ENCODE peak calls at places on chromosomes 1 and 21, in four cellular contexts. One of them, this sample, is unnamed.

GRCh38 chr21:33041981-33042380 is 16.2 kb downstream of the OLIG2 start:
- DNase-seq in K562: no peak
- DNase-seq in psoas muscle: no peak
- DNase-seq in body of pancreas: no peak
- DNase-seq in this sample: no peak

GRCh38 chr1:74767490-74767889 is 34.5 kb downstream of the TYW3 start:
- DNase-seq in K562: peak; percentile 37
- DNase-seq in psoas muscle: no peak
- DNase-seq in body of pancreas: no peak
- DNase-seq in this sample: peak; percentile 50

GRCh38 chr1:46453449-46453848 is 36.2 kb upstream of the DMBX1 start:
- DNase-seq in K562: no peak
- DNase-seq in psoas muscle: no peak
- DNase-seq in body of pancreas: no peak
- DNase-seq in this sample: no peak

GRCh38 chr1:208668991-208669390 is 424.8 kb upstream of the PLXNA2 start:
- DNase-seq in K562: no peak
- DNase-seq in body of pancreas: no peak
- DNase-seq in psoas muscle: no peak
- DNase-seq in this sample: no peak

GRCh38 chr1:61477301-61477700 is 247.6 kb downstream of the TM2D1 start:
- DNase-seq in K562: no peak
- DNase-seq in body of pancreas: no peak
- DNase-seq in psoas muscle: no peak
- DNase-seq in this sample: no peak

GRCh38 chr1:47192458-47193384 is 2.9 kb upstream of the PDZK1IP1 start:
- DNase-seq in K562: peak; percentile 88
- DNase-seq in body of pancreas: peak; percentile 79
- DNase-seq in psoas muscle: peak; percentile 77
- DNase-seq in this sample: peak; percentile 73

GRCh38 chr1:43274125-43274803 is 4.5 kb downstream of the TMEM125 start:
- DNase-seq in body of pancreas: no peak
- DNase-seq in psoas muscle: no peak
- DNase-seq in K562: no peak
- DNase-seq in this sample: peak; percentile 90

GRCh38 chr1:239053269-239053668 is 333.1 kb upstream of the CHRM3 start:
- DNase-seq in body of pancreas: no peak
- DNase-seq in psoas muscle: no peak
- DNase-seq in K562: no peak
- DNase-seq in this sample: no peak

GRCh38 chr1:3453203-3453761 is 1.2 kb upstream of the ARHGEF16 start:
- DNase-seq in body of pancreas: peak; percentile 84
- DNase-seq in psoas muscle: peak; percentile 71
- DNase-seq in K562: peak; percentile 91
- DNase-seq in this sample: peak; percentile 78

GRCh38 chr1:21020151-21020550 is 156.5 kb downstream of the EIF4G3 start:
- DNase-seq in body of pancreas: no peak
- DNase-seq in psoas muscle: no peak
- DNase-seq in K562: no peak
- DNase-seq in this sample: no peak

GRCh38 chr1:179824265-179824664 is 53.3 kb downstream of the TOR1AIP2 start:
- DNase-seq in K562: no peak
- DNase-seq in psoas muscle: no peak
- DNase-seq in body of pancreas: no peak
- DNase-seq in this sample: no peak

GRCh38 chr1:52225174-52225573 is 83.3 kb downstream of the ZFYVE9 start:
- DNase-seq in body of pancreas: no peak
- DNase-seq in psoas muscle: no peak
- DNase-seq in K562: no peak
- DNase-seq in this sample: no peak

GRCh38 chr1:27785763-27786162 is 12.7 kb downstream of the STX12 start:
- DNase-seq in K562: no peak
- DNase-seq in body of pancreas: peak; percentile 42
- DNase-seq in psoas muscle: no peak
- DNase-seq in this sample: no peak

GRCh38 chr1:94799201-94799600 is 21.0 kb upstream of the SLC44A3 start:
- DNase-seq in body of pancreas: no peak
- DNase-seq in psoas muscle: no peak
- DNase-seq in K562: no peak
- DNase-seq in this sample: no peak

GRCh38 chr1:77832889-77833288 is 53.4 kb downstream of the MIGA1 start:
- DNase-seq in body of pancreas: no peak
- DNase-seq in K562: no peak
- DNase-seq in psoas muscle: no peak
- DNase-seq in this sample: peak; percentile 24

GRCh38 chr21:32256226-32256625 is 22.6 kb downstream of the MIS18A start:
- DNase-seq in body of pancreas: no peak
- DNase-seq in K562: no peak
- DNase-seq in psoas muscle: no peak
- DNase-seq in this sample: no peak

GRCh38 chr1:45493116-45493697 is 2.2 kb upstream of the TESK2 start:
- DNase-seq in psoas muscle: no peak
- DNase-seq in body of pancreas: peak; percentile 60
- DNase-seq in K562: peak; percentile 57
- DNase-seq in this sample: peak; percentile 59

GRCh38 chr21:26773058-26773457 is 72.2 kb downstream of the ADAMTS1 start:
- DNase-seq in psoas muscle: no peak
- DNase-seq in K562: no peak
- DNase-seq in body of pancreas: no peak
- DNase-seq in this sample: no peak

GRCh38 chr1:245678866-245679411 is 524.2 kb downstream of the KIF26B start:
- DNase-seq in psoas muscle: no peak
- DNase-seq in body of pancreas: no peak
- DNase-seq in K562: no peak
- DNase-seq in this sample: no peak

GRCh38 chr1:108107658-108108057 is 92.5 kb downstream of the SLC25A24 start:
- DNase-seq in body of pancreas: no peak
- DNase-seq in K562: no peak
- DNase-seq in psoas muscle: no peak
- DNase-seq in this sample: peak; percentile 78

GRCh38 chr1:182615468-182616129 is 11.4 kb upstream of the RGS16 start:
- DNase-seq in body of pancreas: no peak
- DNase-seq in K562: no peak
- DNase-seq in psoas muscle: peak; percentile 70
- DNase-seq in this sample: peak; percentile 92

DNA sequence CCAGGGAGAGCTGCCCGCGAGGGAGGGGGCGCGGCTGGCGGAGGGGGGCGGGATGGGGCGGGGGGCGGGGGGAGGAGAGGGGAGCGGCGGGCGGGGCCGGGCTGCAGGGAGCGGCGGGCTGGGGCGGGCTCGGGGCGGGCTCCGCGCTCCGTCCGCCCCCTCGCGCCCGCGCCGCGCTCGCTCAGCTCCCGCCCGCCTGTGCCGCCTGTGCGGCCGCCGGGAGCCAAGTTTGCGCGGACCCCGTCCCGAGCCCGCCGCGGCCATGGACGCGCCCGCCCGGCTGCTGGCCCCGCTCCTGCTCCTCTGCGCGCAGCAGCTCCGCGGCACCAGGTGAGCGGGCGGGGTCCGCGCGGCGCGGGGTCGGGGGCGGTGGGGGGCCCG is at the start of gene GABRD:
- DNase-seq in body of pancreas: no peak
- DNase-seq in K562: peak; percentile 81
- DNase-seq in psoas muscle: no peak
- DNase-seq in this sample: peak; percentile 56
- H3K27me3 ChIP-seq in body of pancreas: peaks cover 24% of the 10 kb centered on the region
- H3K27me3 ChIP-seq in K562: peaks cover 82% of the 10 kb centered on the region
- H3K27me3 ChIP-seq in psoas muscle: peaks cover 33% of the 10 kb centered on the region
- H3K27me3 ChIP-seq in this sample: peaks cover 71% of the 10 kb centered on the region

DNA sequence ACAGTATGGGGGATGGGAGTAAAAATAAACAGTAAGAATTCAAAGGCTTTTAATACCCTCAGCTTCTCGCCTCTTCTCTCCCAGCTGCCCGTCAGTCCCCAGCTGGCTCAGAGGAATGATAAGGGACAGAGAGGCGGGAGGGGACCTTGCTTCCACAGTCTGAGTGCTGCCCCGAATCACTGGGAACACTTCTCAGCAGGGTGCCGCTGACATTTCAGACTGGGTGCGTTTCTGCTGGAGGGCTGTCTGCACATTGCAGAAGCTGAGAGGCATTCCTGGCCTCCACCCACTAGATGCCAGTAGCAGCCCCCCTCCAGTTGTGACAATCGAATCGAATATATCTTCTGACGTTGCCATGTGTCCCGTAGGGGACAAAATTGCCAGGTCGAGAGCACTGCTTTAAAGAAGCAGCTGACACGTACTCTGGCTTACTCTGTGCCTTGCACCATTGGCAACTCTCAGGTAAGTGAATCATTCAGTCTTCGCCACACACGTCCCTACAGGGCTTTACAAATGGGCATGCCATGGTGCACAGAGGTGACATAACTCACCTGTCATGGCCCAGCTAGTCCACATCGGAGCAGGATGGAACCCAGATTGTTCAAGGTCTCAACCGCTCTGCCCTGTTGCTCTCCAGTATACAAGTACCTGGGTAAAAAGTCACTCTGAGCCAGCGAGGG is 23.9 kb downstream of the CTNNBIP1 start:
- DNase-seq in body of pancreas: no peak
- DNase-seq in psoas muscle: no peak
- DNase-seq in K562: peak; percentile 36
- DNase-seq in this sample: peak; percentile 60
- H3K4me1 ChIP-seq in body of pancreas: peaks cover 10% of the 10 kb centered on the region
- H3K4me1 ChIP-seq in psoas muscle: peaks cover 13% of the 10 kb centered on the region
- H3K4me1 ChIP-seq in K562: peaks cover 32% of the 10 kb centered on the region
- H3K4me1 ChIP-seq in this sample: peaks cover 35% of the 10 kb centered on the region

GRCh38 chr1:203676455-203676854 is 49.8 kb downstream of the ATP2B4 start:
- DNase-seq in psoas muscle: no peak
- DNase-seq in body of pancreas: no peak
- DNase-seq in K562: no peak
- DNase-seq in this sample: peak; percentile 28
- TF ChIP-seq CTCF in psoas muscle: no peak
- TF ChIP-seq CTCF in body of pancreas: no peak
- TF ChIP-seq CTCF in K562: no peak
- TF ChIP-seq CTCF in this sample: no peak

DNA sequence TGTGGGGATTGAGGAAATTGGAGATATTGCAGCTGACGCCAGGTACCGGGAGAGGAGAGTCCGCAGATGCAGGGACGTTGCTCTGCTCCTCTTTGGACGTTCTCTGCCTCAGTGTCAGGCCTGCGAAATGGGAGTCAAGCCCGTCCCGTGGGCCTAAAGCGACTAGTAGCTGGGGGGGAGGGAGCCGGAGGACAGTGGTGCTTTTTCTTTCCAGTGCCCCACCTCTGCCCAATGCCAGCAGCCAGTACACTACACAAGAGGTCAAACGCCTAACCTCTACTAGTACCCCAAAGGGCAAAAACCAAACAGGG is 413.6 kb upstream of the ESRRG start:
- DNase-seq in psoas muscle: no peak
- DNase-seq in body of pancreas: no peak
- DNase-seq in K562: no peak
- DNase-seq in this sample: no peak
- H3K27me3 ChIP-seq in psoas muscle: peaks cover 9% of the 10 kb centered on the region
- H3K27me3 ChIP-seq in body of pancreas: peaks cover 8% of the 10 kb centered on the region
- H3K27me3 ChIP-seq in K562: no peaks in the 10 kb centered on the region
- H3K27me3 ChIP-seq in this sample: peaks cover 99% of the 10 kb centered on the region

DNA sequence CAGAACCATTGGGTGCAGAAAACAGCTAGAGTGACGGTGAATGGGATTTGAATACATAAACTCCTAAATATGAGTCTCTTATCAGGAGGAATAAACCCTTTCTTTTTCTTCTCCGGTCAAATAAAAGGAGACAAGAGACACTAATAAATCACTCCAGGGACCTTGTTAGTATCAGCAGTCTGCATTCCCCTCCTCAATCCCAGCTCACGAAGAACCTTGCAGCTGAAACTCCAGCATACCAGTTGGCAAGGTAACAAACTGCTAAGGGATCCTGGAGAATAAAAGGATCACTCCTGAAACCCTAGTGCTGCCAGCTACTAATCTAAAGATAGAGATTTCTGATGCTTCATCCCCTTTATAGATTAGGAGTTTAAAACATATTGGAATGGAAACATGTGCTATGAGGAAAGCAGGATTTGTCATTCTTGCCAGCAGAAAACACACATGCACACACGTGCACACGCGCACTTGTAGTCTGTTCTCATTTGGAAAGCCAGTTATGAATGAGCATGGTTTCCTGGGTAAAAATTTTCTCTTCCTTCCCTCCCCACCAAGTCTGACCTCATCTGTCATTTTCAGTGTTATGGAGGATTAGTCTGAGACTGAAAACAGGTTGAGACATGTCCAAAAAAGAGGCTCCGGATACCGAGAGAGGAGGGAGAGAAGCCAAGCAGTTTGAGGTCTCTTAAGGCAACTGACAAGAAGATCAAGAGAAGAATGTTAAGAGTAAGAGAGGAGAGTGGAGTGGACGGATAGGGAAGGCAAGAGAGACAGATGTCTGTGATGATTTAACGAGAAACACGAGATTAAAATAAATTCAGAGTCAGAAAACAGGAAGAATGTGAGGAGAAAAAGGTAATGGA is 10.9 kb downstream of the IER5 start:
- DNase-seq in psoas muscle: no peak
- DNase-seq in K562: no peak
- DNase-seq in body of pancreas: no peak
- DNase-seq in this sample: peak; percentile 93
- H3K4me1 ChIP-seq in psoas muscle: peaks cover 58% of the 10 kb centered on the region
- H3K4me1 ChIP-seq in K562: peaks cover 27% of the 10 kb centered on the region
- H3K4me1 ChIP-seq in body of pancreas: peaks cover 5% of the 10 kb centered on the region
- H3K4me1 ChIP-seq in this sample: peaks cover 100% of the 10 kb centered on the region

GRCh38 chr1:156936191-156936590 is 15.8 kb downstream of the LRRC71 start:
- DNase-seq in psoas muscle: no peak
- DNase-seq in body of pancreas: no peak
- DNase-seq in K562: no peak
- DNase-seq in this sample: no peak

GRCh38 chr1:156936721-156937220 is 16.3 kb downstream of the LRRC71 start:
- DNase-seq in K562: no peak
- DNase-seq in psoas muscle: no peak
- DNase-seq in body of pancreas: no peak
- DNase-seq in this sample: no peak

GRCh38 chr1:156939786-156940334 is 19.4 kb downstream of the LRRC71 start:
- DNase-seq in K562: no peak
- DNase-seq in psoas muscle: no peak
- DNase-seq in body of pancreas: no peak
- DNase-seq in this sample: no peak

GRCh38 chr1:156938813-156939212 is 18.4 kb downstream of the LRRC71 start:
- DNase-seq in K562: no peak
- DNase-seq in psoas muscle: no peak
- DNase-seq in body of pancreas: no peak
- DNase-seq in this sample: no peak

DNA sequence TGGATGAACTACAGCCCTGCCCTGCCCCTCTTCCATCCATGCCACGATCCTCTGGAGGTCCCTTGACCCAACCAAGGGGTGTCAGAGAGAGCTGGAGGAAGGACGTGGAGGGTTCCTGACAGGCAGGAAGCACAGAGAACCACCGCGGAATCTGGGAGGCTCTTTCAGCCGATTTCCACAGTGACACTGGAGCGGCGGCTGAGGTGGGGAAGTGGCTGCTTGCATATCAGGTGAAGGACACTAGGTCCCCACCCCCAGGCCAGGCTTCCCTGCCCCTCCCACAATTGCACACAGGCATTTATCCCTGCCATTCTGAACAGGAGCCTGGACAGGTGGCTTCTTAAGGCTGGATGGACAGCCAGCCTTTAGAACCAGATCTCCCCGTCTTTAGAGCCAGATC is 17.5 kb downstream of the LRRC71 start:
- DNase-seq in body of pancreas: no peak
- DNase-seq in K562: no peak
- DNase-seq in psoas muscle: no peak
- DNase-seq in this sample: no peak
- TF ChIP-seq CTCF in body of pancreas: no peak
- TF ChIP-seq CTCF in K562: no peak
- TF ChIP-seq CTCF in psoas muscle: no peak
- TF ChIP-seq CTCF in this sample: no peak

GRCh38 chr1:18469514-18469913 is 11.2 kb upstream of the KLHDC7A start:
- DNase-seq in body of pancreas: no peak
- DNase-seq in K562: no peak
- DNase-seq in psoas muscle: no peak
- DNase-seq in this sample: no peak
- H3K27me3 ChIP-seq in body of pancreas: no peaks in the 10 kb centered on the region
- H3K27me3 ChIP-seq in K562: no peaks in the 10 kb centered on the region
- H3K27me3 ChIP-seq in psoas muscle: peaks cover 3% of the 10 kb centered on the region
- H3K27me3 ChIP-seq in this sample: no peaks in the 10 kb centered on the region

This sample was measured in A673.